ENCODE peak calls at places on chromosome 9, in ten cellular contexts. W, V, D, C, L, S, T, H, Z and E are unnamed samples.

GRCh38 chr9:98867434-98868168 is 60.1 kb downstream of the GALNT12 start:
- DNase-seq in W (no peak), V (peak; percentile 90), D (peak; percentile 87), C (peak; percentile 83), L (peak; percentile 88), S (peak; percentile 92), T (no peak), H (peak; percentile 54), Z (peak; percentile 73), E (peak; percentile 92)

GRCh38 chr9:124011460-124012301 is at the start of gene LHX2:
- DNase-seq in W (peak; percentile 98), V (no peak), D (peak; percentile 53), C (no peak), L (no peak), S (peak; percentile 62), T (no peak), H (peak; percentile 27), Z (peak; percentile 80), E (no peak)

GRCh38 chr9:106960238-106960637 is 97.3 kb downstream of the ZNF462 start:
- DNase-seq in W (no peak), V (no peak), D (no peak), C (no peak), L (no peak), S (no peak), T (no peak), H (no peak), Z (no peak), E (no peak)

GRCh38 chr9:73118898-73119554 is 32.6 kb upstream of the ANXA1 start:
- DNase-seq in W (no peak), V (no peak), D (no peak), C (no peak), L (no peak), S (no peak), T (no peak), H (no peak), Z (no peak), E (no peak)

GRCh38 chr9:34463098-34463900 is 4.7 kb downstream of the DNAI1 start:
- DNase-seq in W (no peak), V (no peak), D (no peak), C (peak; percentile 72), L (no peak), S (no peak), T (peak; percentile 23), H (no peak), Z (no peak), E (no peak)

GRCh38 chr9:16431666-16432065 is 438.8 kb downstream of the BNC2 start:
- DNase-seq in W (no peak), V (no peak), D (no peak), C (no peak), L (no peak), S (no peak), T (no peak), H (no peak), Z (no peak), E (no peak)

GRCh38 chr9:84111726-84112125 is 131.1 kb downstream of the RMI1 start:
- DNase-seq in W (no peak), V (no peak), D (no peak), C (no peak), L (no peak), S (no peak), T (no peak), H (no peak), Z (no peak), E (no peak)

GRCh38 chr9:112486221-112487007 is at the start of gene KIAA1958:
- DNase-seq in W (peak; percentile 95), V (peak; percentile 95), D (peak; percentile 72), C (peak; percentile 89), L (peak; percentile 69), S (peak; percentile 87), T (peak; percentile 40), H (peak; percentile 89), Z (peak; percentile 84), E (peak; percentile 87)

GRCh38 chr9:93830606-93831005 is 124.5 kb downstream of the BARX1 start:
- DNase-seq in W (no peak), V (no peak), D (no peak), C (no peak), L (no peak), S (no peak), T (no peak), H (no peak), Z (no peak), E (no peak)

GRCh38 chr9:15617782-15618181 is 64.9 kb downstream of the CCDC171 start:
- DNase-seq in W (no peak), V (peak; percentile 59), D (no peak), C (no peak), L (no peak), S (no peak), T (no peak), H (no peak), Z (no peak), E (no peak)

GRCh38 chr9:36101916-36102741 is 34.4 kb upstream of the GLIPR2 start:
- DNase-seq in W (no peak), V (no peak), D (no peak), C (peak; percentile 68), L (peak; percentile 73), S (no peak), T (peak; percentile 11), H (no peak), Z (no peak), E (no peak)

GRCh38 chr9:110126986-110127864 is 80.7 kb downstream of the C9orf152 start:
- DNase-seq in W (peak; percentile 41), V (peak; percentile 92), D (peak; percentile 90), C (peak; percentile 87), L (peak; percentile 78), S (peak; percentile 94), T (no peak), H (peak; percentile 42), Z (peak; percentile 76), E (peak; percentile 33)
- H3K4me1 ChIP-seq in W (peaks cover 58% of the 10 kb centered on the region), V (peaks cover 76% of the 10 kb centered on the region), D (peaks cover 14% of the 10 kb centered on the region), C (peaks cover 68% of the 10 kb centered on the region), L (no peaks in the 10 kb centered on the region), S (peaks cover 92% of the 10 kb centered on the region), T (peaks cover 90% of the 10 kb centered on the region), H (peaks cover 49% of the 10 kb centered on the region), Z (peaks cover 88% of the 10 kb centered on the region), E (peaks cover 13% of the 10 kb centered on the region)

GRCh38 chr9:134870746-134871667 is 9.6 kb upstream of the FCN2 start:
- DNase-seq in W (no peak), V (peak; percentile 65), D (no peak), C (peak; percentile 56), L (no peak), S (peak; percentile 50), T (no peak), H (no peak), Z (no peak), E (no peak)
- TF ChIP-seq CTCF in W (no peak), V (no peak), D (no peak), C (no peak), L (no peak), S (no peak), T (no peak), H (no peak), Z (no peak), E (no peak)

DNA sequence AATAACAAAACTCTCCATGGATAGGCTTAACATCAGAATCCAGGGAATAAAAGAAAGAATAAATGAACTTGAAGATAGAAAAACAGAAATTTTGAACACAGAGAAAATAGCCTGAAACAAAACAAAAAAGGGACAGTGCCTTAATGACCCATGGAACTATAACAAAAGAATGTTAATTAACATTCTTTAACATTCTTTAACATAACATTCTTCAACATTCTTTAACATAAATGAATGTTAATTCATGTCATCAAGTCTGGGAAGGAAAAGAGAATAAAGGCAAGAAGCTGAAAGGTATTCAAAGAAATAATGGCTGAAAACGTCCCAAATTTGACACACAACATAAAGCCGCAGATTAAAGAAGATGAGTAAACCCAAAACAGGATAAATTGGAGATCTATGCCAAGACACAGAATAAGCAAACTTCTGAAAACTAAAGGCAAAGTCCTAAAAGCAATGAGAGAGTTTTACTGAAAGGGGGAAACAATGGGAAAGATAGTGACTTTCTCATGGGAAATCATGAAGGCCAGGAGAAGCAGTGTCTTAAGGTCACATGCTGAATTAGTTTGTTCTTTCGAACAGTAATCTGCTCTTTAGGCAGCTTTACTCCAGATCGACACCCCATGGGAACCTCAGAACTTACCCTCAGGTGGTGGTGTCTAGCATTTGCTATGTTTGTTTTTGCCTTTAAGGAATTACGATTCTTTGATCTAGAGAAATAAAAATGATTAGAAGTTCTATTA is 483.0 kb downstream of the KDM4C start:
- DNase-seq in W (no peak), V (no peak), D (no peak), C (no peak), L (no peak), S (no peak), T (no peak), H (no peak), Z (no peak), E (no peak)
- H3K27ac ChIP-seq in W (no peak overlapping the region), V (no peak overlapping the region), D (no peak overlapping the region), C (no peak overlapping the region), L (no peak overlapping the region), S (no peak overlapping the region), T (no peak overlapping the region), H (peak overlapping the region; percentile 53), Z (no peak overlapping the region), E (no peak overlapping the region)

DNA sequence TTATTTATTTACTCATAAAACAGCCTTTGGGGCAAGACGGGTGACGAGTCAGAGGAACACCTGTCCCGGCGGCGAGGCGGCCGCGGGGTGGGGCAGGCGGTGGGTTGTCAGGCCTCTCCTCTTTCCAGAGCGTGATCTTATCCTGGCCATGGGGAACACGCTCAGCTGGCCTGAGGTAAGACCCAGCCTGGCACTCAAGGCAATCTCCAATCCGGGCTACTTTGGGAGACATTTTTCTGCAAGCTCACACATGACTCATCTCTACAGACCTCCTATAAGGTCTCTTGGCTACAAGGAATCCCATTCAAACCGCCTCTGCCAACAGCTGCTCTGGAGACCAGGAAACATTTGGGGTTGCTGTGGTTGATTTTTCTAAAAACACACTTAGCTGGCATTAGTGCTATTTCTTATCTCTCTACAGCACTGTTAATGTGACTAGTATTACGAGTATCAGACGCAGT is 6.2 kb downstream of the RAPGEF1 start:
- DNase-seq in W (no peak), V (peak; percentile 77), D (no peak), C (peak; percentile 85), L (no peak), S (peak; percentile 72), T (peak; percentile 37), H (peak; percentile 58), Z (peak; percentile 32), E (peak; percentile 67)
- H3K4me1 ChIP-seq in W (peaks cover 6% of the 10 kb centered on the region), V (peaks cover 56% of the 10 kb centered on the region), D (peaks cover 15% of the 10 kb centered on the region), C (peaks cover 53% of the 10 kb centered on the region), L (no peaks in the 10 kb centered on the region), S (peaks cover 94% of the 10 kb centered on the region), T (peaks cover 91% of the 10 kb centered on the region), H (peaks cover 81% of the 10 kb centered on the region), Z (peaks cover 89% of the 10 kb centered on the region), E (peaks cover 82% of the 10 kb centered on the region)

DNA sequence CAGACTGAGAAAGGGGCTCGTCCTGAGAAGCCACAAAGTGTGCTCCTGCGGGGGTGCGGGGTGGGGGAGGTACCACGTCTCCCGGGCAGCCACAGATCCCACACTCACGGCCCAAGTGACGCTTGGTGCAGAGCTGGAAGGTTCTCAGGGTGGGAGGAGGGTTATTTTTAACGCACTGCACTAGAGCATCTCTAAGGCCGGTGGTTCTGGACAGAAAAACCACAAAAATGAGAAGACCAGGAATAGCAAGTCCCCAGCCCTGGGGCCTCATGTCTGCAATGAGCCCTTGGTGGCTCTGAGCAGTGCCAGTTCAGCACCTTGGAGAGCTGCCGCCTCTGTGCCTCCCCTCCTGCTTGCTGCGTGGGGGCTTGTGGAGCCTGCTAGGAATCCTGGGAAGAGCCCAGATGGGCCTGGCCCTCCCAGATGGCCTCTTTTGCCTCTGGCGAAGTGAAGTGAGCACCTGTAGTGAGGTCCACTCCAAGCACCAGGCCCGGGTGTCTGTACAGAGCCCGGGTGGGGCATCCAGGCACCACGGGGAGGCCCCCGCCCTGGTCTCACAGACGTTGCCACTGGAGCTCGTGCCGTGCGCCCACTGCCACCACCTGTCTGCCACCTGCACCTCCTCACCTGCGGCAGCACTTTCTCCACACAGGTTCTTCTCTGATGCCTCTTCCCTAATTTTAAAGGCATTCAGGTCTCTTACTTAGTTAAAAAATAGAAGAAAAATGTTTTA is 48.9 kb upstream of the CACNA1B start:
- DNase-seq in W (peak; percentile 86), V (no peak), D (no peak), C (no peak), L (no peak), S (no peak), T (no peak), H (no peak), Z (no peak), E (no peak)
- TF ChIP-seq CTCF in W (no peak), V (no peak), D (no peak), C (no peak), L (no peak), S (no peak), T (no peak), H (no peak), Z (no peak), E (no peak)